ENCODE peak calls at places on chromosomes 11 and 22, in nine cellular contexts. One of them, this sample, is unnamed.

GRCh38 chr11:124732230-124732629 is 7.5 kb upstream of the NRGN start:
- DNase-seq in T-helper 17 cell: no peak
- DNase-seq in nucleus accumbens: no peak
- DNase-seq in NCI-H774: no peak
- DNase-seq in Right ventricle myocardium superior: peak
- DNase-seq in stimulated activated naive CD4-positive, alpha-beta T cell: no peak
- DNase-seq in stimulated activated CD4-positive, alpha-beta T cell treated with anti-CD3 and anti-CD28 coated beads, Interleukin-15, amount 100 ng/mL, for 24 hours: no peak
- DNase-seq in AML-193: peak
- DNase-seq in activated naive CD4-positive, alpha-beta T cell treated with anti-CD3 and anti-CD28 coated beads, Interleukin-2, amount 50 U/mL, for 16 hours: no peak
- DNase-seq in this sample: no peak

GRCh38 chr22:46682011-46682731 is 55.9 kb downstream of the CERK start:
- DNase-seq in T-helper 17 cell: no peak
- DNase-seq in nucleus accumbens: no peak
- DNase-seq in NCI-H774: no peak
- DNase-seq in Right ventricle myocardium superior: no peak
- DNase-seq in stimulated activated naive CD4-positive, alpha-beta T cell: no peak
- DNase-seq in stimulated activated CD4-positive, alpha-beta T cell treated with anti-CD3 and anti-CD28 coated beads, Interleukin-15, amount 100 ng/mL, for 24 hours: no peak
- DNase-seq in AML-193: no peak
- DNase-seq in activated naive CD4-positive, alpha-beta T cell treated with anti-CD3 and anti-CD28 coated beads, Interleukin-2, amount 50 U/mL, for 16 hours: no peak
- DNase-seq in this sample: no peak

GRCh38 chr11:89203814-89204213 is 26.1 kb downstream of the TYR start:
- DNase-seq in T-helper 17 cell: no peak
- DNase-seq in nucleus accumbens: no peak
- DNase-seq in NCI-H774: no peak
- DNase-seq in Right ventricle myocardium superior: no peak
- DNase-seq in stimulated activated naive CD4-positive, alpha-beta T cell: no peak
- DNase-seq in stimulated activated CD4-positive, alpha-beta T cell treated with anti-CD3 and anti-CD28 coated beads, Interleukin-15, amount 100 ng/mL, for 24 hours: no peak
- DNase-seq in AML-193: no peak
- DNase-seq in activated naive CD4-positive, alpha-beta T cell treated with anti-CD3 and anti-CD28 coated beads, Interleukin-2, amount 50 U/mL, for 16 hours: no peak
- DNase-seq in this sample: no peak

GRCh38 chr11:11717064-11717725 is 95.4 kb upstream of the GALNT18 start:
- DNase-seq in T-helper 17 cell: no peak
- DNase-seq in nucleus accumbens: no peak
- DNase-seq in NCI-H774: no peak
- DNase-seq in Right ventricle myocardium superior: no peak
- DNase-seq in stimulated activated naive CD4-positive, alpha-beta T cell: no peak
- DNase-seq in stimulated activated CD4-positive, alpha-beta T cell treated with anti-CD3 and anti-CD28 coated beads, Interleukin-15, amount 100 ng/mL, for 24 hours: no peak
- DNase-seq in AML-193: no peak
- DNase-seq in activated naive CD4-positive, alpha-beta T cell treated with anti-CD3 and anti-CD28 coated beads, Interleukin-2, amount 50 U/mL, for 16 hours: no peak
- DNase-seq in this sample: no peak

GRCh38 chr11:118068206-118068944 is 8.5 kb upstream of the TMPRSS4 start:
- DNase-seq in T-helper 17 cell: no peak
- DNase-seq in nucleus accumbens: peak
- DNase-seq in NCI-H774: no peak
- DNase-seq in Right ventricle myocardium superior: no peak
- DNase-seq in stimulated activated naive CD4-positive, alpha-beta T cell: no peak
- DNase-seq in stimulated activated CD4-positive, alpha-beta T cell treated with anti-CD3 and anti-CD28 coated beads, Interleukin-15, amount 100 ng/mL, for 24 hours: no peak
- DNase-seq in AML-193: no peak
- DNase-seq in activated naive CD4-positive, alpha-beta T cell treated with anti-CD3 and anti-CD28 coated beads, Interleukin-2, amount 50 U/mL, for 16 hours: no peak
- DNase-seq in this sample: no peak

GRCh38 chr11:61880454-61880853 is 10.9 kb downstream of the FADS3 start:
- DNase-seq in T-helper 17 cell: no peak
- DNase-seq in nucleus accumbens: no peak
- DNase-seq in NCI-H774: no peak
- DNase-seq in Right ventricle myocardium superior: no peak
- DNase-seq in stimulated activated naive CD4-positive, alpha-beta T cell: no peak
- DNase-seq in stimulated activated CD4-positive, alpha-beta T cell treated with anti-CD3 and anti-CD28 coated beads, Interleukin-15, amount 100 ng/mL, for 24 hours: no peak
- DNase-seq in AML-193: no peak
- DNase-seq in activated naive CD4-positive, alpha-beta T cell treated with anti-CD3 and anti-CD28 coated beads, Interleukin-2, amount 50 U/mL, for 16 hours: no peak
- DNase-seq in this sample: no peak

GRCh38 chr11:70544774-70545625 is 146.7 kb downstream of the CTTN start:
- DNase-seq in T-helper 17 cell: no peak
- DNase-seq in nucleus accumbens: no peak
- DNase-seq in NCI-H774: no peak
- DNase-seq in Right ventricle myocardium superior: no peak
- DNase-seq in stimulated activated naive CD4-positive, alpha-beta T cell: no peak
- DNase-seq in stimulated activated CD4-positive, alpha-beta T cell treated with anti-CD3 and anti-CD28 coated beads, Interleukin-15, amount 100 ng/mL, for 24 hours: no peak
- DNase-seq in AML-193: no peak
- DNase-seq in activated naive CD4-positive, alpha-beta T cell treated with anti-CD3 and anti-CD28 coated beads, Interleukin-2, amount 50 U/mL, for 16 hours: no peak
- DNase-seq in this sample: no peak

GRCh38 chr11:36142439-36142838 is 146.8 kb downstream of the COMMD9 start:
- DNase-seq in T-helper 17 cell: no peak
- DNase-seq in nucleus accumbens: no peak
- DNase-seq in NCI-H774: no peak
- DNase-seq in Right ventricle myocardium superior: no peak
- DNase-seq in stimulated activated naive CD4-positive, alpha-beta T cell: no peak
- DNase-seq in stimulated activated CD4-positive, alpha-beta T cell treated with anti-CD3 and anti-CD28 coated beads, Interleukin-15, amount 100 ng/mL, for 24 hours: no peak
- DNase-seq in AML-193: no peak
- DNase-seq in activated naive CD4-positive, alpha-beta T cell treated with anti-CD3 and anti-CD28 coated beads, Interleukin-2, amount 50 U/mL, for 16 hours: no peak
- DNase-seq in this sample: no peak

GRCh38 chr11:13745165-13745564 is 76.7 kb downstream of the FAR1 start:
- DNase-seq in T-helper 17 cell: no peak
- DNase-seq in nucleus accumbens: no peak
- DNase-seq in NCI-H774: no peak
- DNase-seq in Right ventricle myocardium superior: no peak
- DNase-seq in stimulated activated naive CD4-positive, alpha-beta T cell: no peak
- DNase-seq in stimulated activated CD4-positive, alpha-beta T cell treated with anti-CD3 and anti-CD28 coated beads, Interleukin-15, amount 100 ng/mL, for 24 hours: no peak
- DNase-seq in AML-193: no peak
- DNase-seq in activated naive CD4-positive, alpha-beta T cell treated with anti-CD3 and anti-CD28 coated beads, Interleukin-2, amount 50 U/mL, for 16 hours: no peak
- DNase-seq in this sample: no peak

GRCh38 chr11:73295259-73295995 is 12.6 kb upstream of the ARHGEF17 start:
- DNase-seq in T-helper 17 cell: peak
- DNase-seq in nucleus accumbens: no peak
- DNase-seq in NCI-H774: peak
- DNase-seq in Right ventricle myocardium superior: peak
- DNase-seq in stimulated activated naive CD4-positive, alpha-beta T cell: peak
- DNase-seq in stimulated activated CD4-positive, alpha-beta T cell treated with anti-CD3 and anti-CD28 coated beads, Interleukin-15, amount 100 ng/mL, for 24 hours: peak
- DNase-seq in AML-193: peak
- DNase-seq in activated naive CD4-positive, alpha-beta T cell treated with anti-CD3 and anti-CD28 coated beads, Interleukin-2, amount 50 U/mL, for 16 hours: peak
- DNase-seq in this sample: peak

GRCh38 chr11:3222003-3222855 is 3.6 kb upstream of the MRGPRG start:
- DNase-seq in T-helper 17 cell: no peak
- DNase-seq in nucleus accumbens: no peak
- DNase-seq in NCI-H774: no peak
- DNase-seq in Right ventricle myocardium superior: peak
- DNase-seq in stimulated activated naive CD4-positive, alpha-beta T cell: no peak
- DNase-seq in stimulated activated CD4-positive, alpha-beta T cell treated with anti-CD3 and anti-CD28 coated beads, Interleukin-15, amount 100 ng/mL, for 24 hours: no peak
- DNase-seq in AML-193: no peak
- DNase-seq in activated naive CD4-positive, alpha-beta T cell treated with anti-CD3 and anti-CD28 coated beads, Interleukin-2, amount 50 U/mL, for 16 hours: peak
- DNase-seq in this sample: no peak

GRCh38 chr11:128936546-128937275 is 6.0 kb downstream of the TP53AIP1 start:
- DNase-seq in T-helper 17 cell: no peak
- DNase-seq in nucleus accumbens: no peak
- DNase-seq in NCI-H774: peak
- DNase-seq in Right ventricle myocardium superior: no peak
- DNase-seq in stimulated activated naive CD4-positive, alpha-beta T cell: no peak
- DNase-seq in stimulated activated CD4-positive, alpha-beta T cell treated with anti-CD3 and anti-CD28 coated beads, Interleukin-15, amount 100 ng/mL, for 24 hours: no peak
- DNase-seq in AML-193: no peak
- DNase-seq in activated naive CD4-positive, alpha-beta T cell treated with anti-CD3 and anti-CD28 coated beads, Interleukin-2, amount 50 U/mL, for 16 hours: no peak
- DNase-seq in this sample: no peak

GRCh38 chr11:111067994-111068393 is 177.5 kb upstream of the POU2AF2 start:
- DNase-seq in T-helper 17 cell: no peak
- DNase-seq in nucleus accumbens: no peak
- DNase-seq in NCI-H774: no peak
- DNase-seq in Right ventricle myocardium superior: no peak
- DNase-seq in stimulated activated naive CD4-positive, alpha-beta T cell: no peak
- DNase-seq in stimulated activated CD4-positive, alpha-beta T cell treated with anti-CD3 and anti-CD28 coated beads, Interleukin-15, amount 100 ng/mL, for 24 hours: no peak
- DNase-seq in AML-193: no peak
- DNase-seq in activated naive CD4-positive, alpha-beta T cell treated with anti-CD3 and anti-CD28 coated beads, Interleukin-2, amount 50 U/mL, for 16 hours: no peak
- DNase-seq in this sample: no peak

GRCh38 chr11:12787847-12788246 is 113.6 kb downstream of the TEAD1 start:
- DNase-seq in T-helper 17 cell: no peak
- DNase-seq in nucleus accumbens: no peak
- DNase-seq in NCI-H774: no peak
- DNase-seq in Right ventricle myocardium superior: no peak
- DNase-seq in stimulated activated naive CD4-positive, alpha-beta T cell: no peak
- DNase-seq in stimulated activated CD4-positive, alpha-beta T cell treated with anti-CD3 and anti-CD28 coated beads, Interleukin-15, amount 100 ng/mL, for 24 hours: no peak
- DNase-seq in AML-193: no peak
- DNase-seq in activated naive CD4-positive, alpha-beta T cell treated with anti-CD3 and anti-CD28 coated beads, Interleukin-2, amount 50 U/mL, for 16 hours: no peak
- DNase-seq in this sample: no peak

GRCh38 chr11:697028-697491 is 1.4 kb downstream of the TMEM80 start:
- DNase-seq in T-helper 17 cell: no peak
- DNase-seq in nucleus accumbens: no peak
- DNase-seq in NCI-H774: no peak
- DNase-seq in Right ventricle myocardium superior: no peak
- DNase-seq in stimulated activated naive CD4-positive, alpha-beta T cell: no peak
- DNase-seq in stimulated activated CD4-positive, alpha-beta T cell treated with anti-CD3 and anti-CD28 coated beads, Interleukin-15, amount 100 ng/mL, for 24 hours: no peak
- DNase-seq in AML-193: no peak
- DNase-seq in activated naive CD4-positive, alpha-beta T cell treated with anti-CD3 and anti-CD28 coated beads, Interleukin-2, amount 50 U/mL, for 16 hours: no peak
- DNase-seq in this sample: no peak

GRCh38 chr11:3040881-3041280 is 16.3 kb downstream of the CARS1 start:
- DNase-seq in T-helper 17 cell: no peak
- DNase-seq in nucleus accumbens: no peak
- DNase-seq in NCI-H774: no peak
- DNase-seq in Right ventricle myocardium superior: no peak
- DNase-seq in stimulated activated naive CD4-positive, alpha-beta T cell: no peak
- DNase-seq in stimulated activated CD4-positive, alpha-beta T cell treated with anti-CD3 and anti-CD28 coated beads, Interleukin-15, amount 100 ng/mL, for 24 hours: no peak
- DNase-seq in AML-193: no peak
- DNase-seq in activated naive CD4-positive, alpha-beta T cell treated with anti-CD3 and anti-CD28 coated beads, Interleukin-2, amount 50 U/mL, for 16 hours: no peak
- DNase-seq in this sample: no peak

This sample was measured in naive thymus-derived CD8-positive, alpha-beta T cell.